ENCODE peak calls at places on chromosomes 7 and 10, in four cellular contexts. M is H9, N is IMR-90, H is H1. K is an unnamed sample.

GRCh38 chr7:103009466-103010219 is 65.0 kb downstream of the FBXL13 start:
- DNase-seq in N (no peak), H (no peak), M (no peak), K (no peak)

GRCh38 chr10:6769704-6770417 is 189.8 kb upstream of the PRKCQ start:
- DNase-seq in N (no peak), M (no peak), H (no peak), K (no peak)

GRCh38 chr10:125455855-125456254 is 227.1 kb downstream of the TEX36 start:
- DNase-seq in N (no peak), M (no peak), H (no peak), K (no peak)

GRCh38 chr7:43260980-43261878 is 148.8 kb downstream of the HECW1 start:
- DNase-seq in N (peak; percentile 84), H (peak; percentile 87), M (peak; percentile 79), K (peak; percentile 94)

GRCh38 chr10:60485025-60485424 is 95.3 kb upstream of the ANK3 start:
- DNase-seq in H (no peak), M (no peak), N (no peak), K (no peak)

GRCh38 chr10:21174670-21175495 is 277.8 kb upstream of the NEBL start:
- DNase-seq in N (no peak), H (no peak), M (peak; percentile 30), K (peak; percentile 76)

GRCh38 chr10:88115968-88116367 is 252.5 kb downstream of the PTEN start:
- DNase-seq in M (no peak), N (peak; percentile 88), H (no peak), K (no peak)

GRCh38 chr10:127314797-127315196 is 118.4 kb upstream of the INSYN2A start:
- DNase-seq in M (no peak), N (no peak), H (no peak), K (no peak)

GRCh38 chr7:47576031-47576908 is 5.6 kb downstream of the TNS3 start:
- DNase-seq in M (no peak), H (no peak), N (peak; percentile 68), K (peak; percentile 84)

GRCh38 chr7:85851571-85852193 is 664.8 kb upstream of the SEMA3D start:
- DNase-seq in H (no peak), N (peak; percentile 69), M (no peak), K (peak; percentile 41)

GRCh38 chr7:1990001-1990670 is 242.6 kb downstream of the MAD1L1 start:
- DNase-seq in M (no peak), H (no peak), N (no peak), K (no peak)

GRCh38 chr10:91617073-91617580 is 15.7 kb downstream of the PPP1R3C start:
- DNase-seq in N (peak; percentile 94), M (no peak), H (no peak), K (no peak)

GRCh38 chr10:14379556-14380330 is 49.0 kb upstream of the FRMD4A start:
- DNase-seq in H (no peak), M (no peak), N (no peak), K (no peak)

GRCh38 chr7:139702313-139702731 is 75.5 kb downstream of the HIPK2 start:
- DNase-seq in H (no peak), M (no peak), N (no peak), K (no peak)

GRCh38 chr7:128697301-128697905 is 25.3 kb downstream of the GARIN1A start:
- DNase-seq in M (peak; percentile 91), H (peak; percentile 97), N (peak; percentile 44), K (peak; percentile 83)

GRCh38 chr7:131630427-131630826 is 74.0 kb upstream of the PODXL start:
- DNase-seq in H (no peak), M (no peak), N (no peak), K (no peak)

GRCh38 chr7:131626643-131627042 is 70.2 kb upstream of the PODXL start:
- DNase-seq in H (no peak), M (no peak), N (no peak), K (no peak)

GRCh38 chr7:131627589-131628212 is 71.3 kb upstream of the PODXL start:
- DNase-seq in H (no peak), N (no peak), M (no peak), K (no peak)

GRCh38 chr7:131628634-131629033 is 72.2 kb upstream of the PODXL start:
- DNase-seq in N (no peak), H (no peak), M (no peak), K (no peak)

DNA sequence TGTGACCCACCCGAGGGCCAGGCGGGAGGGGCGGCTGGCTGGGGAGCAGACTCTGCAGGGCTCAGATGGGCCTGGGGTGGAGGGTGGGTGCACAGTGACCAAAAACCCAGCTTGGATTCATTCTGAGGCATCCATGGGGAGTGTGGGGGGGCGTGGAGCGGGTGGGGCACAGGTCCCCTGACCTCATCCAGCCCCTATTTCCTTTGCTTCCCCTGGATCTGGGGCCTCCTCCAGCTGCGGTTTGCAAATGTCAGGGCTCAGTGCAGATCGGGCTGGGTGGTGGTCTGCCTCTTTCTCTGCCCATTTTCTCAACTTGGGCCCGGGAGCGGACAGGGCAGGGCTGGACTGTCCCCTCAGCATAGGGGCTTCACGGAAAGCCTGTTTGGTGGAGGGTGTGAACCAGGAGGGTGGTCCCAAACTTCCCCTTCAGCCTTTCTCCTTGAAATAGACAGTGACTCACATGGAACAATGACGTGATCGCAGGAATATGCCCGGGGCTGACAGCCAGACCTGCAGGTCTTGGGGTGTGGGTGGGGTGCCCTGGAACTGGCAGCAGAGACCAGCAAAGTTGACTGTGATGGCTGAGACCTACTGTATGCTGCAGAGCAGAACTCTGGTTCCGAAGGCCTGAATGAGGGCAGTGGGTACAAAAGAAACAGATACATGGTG is 72.9 kb upstream of the PODXL start:
- DNase-seq in M (no peak), H (no peak), N (peak; percentile 66), K (no peak)
- H3K27ac ChIP-seq in M (no peak overlapping the region), H (no peak overlapping the region), N (no peak overlapping the region), K (no peak overlapping the region)

DNA sequence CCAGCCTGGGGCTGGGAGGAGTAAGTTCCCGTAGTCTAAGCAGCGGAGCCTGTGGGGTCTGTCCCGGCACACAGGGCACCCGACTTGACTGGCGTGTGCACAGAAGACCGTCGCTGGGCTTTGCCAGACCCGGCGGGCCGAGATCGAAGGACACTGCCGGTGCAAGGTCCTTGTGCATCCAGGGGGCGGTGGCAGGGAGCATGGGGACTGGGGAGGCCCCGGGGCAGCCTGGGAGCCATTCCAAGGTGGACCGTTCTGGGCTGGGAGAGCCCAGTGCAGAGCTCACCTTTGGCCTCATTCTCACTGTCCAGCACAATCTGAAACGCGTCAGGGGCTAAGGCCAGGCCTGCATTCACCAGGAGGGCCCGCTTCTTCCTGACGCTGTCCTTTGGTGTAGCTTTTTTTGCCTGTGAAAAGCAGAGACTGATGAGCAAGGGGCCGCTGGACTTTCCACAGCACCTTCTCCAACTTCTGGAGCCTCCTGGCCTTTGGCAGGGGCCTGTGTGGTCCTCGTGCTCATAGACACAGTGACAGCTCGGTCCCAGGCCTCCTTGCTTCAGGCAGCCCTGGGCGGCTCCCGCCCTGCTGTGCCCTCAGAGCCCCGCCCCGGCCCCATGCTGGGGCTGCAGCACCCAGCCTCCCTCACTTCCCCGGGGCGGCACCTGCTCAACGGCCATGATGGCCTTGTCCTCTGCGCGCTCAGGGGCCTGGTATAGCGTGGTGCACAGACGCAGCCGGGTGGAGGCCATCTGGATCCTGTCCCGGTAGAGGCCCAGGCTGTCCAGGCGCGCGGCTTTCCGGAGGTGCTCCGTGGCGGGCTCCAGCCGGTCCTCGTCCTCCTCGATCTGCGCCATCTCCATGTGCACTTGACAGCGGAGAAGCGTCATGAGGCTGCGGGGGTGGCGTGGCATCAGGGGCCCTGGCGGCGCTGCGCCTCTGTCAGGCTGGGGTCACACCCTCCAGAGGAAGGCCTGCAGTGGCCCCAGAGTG is 20.3 kb downstream of the CFAP46 start:
- DNase-seq in M (no peak), H (no peak), N (no peak), K (no peak)
- H2BK5ac ChIP-seq in M (no peak overlapping the region), H (no peak overlapping the region), N (no peak overlapping the region), K (no peak overlapping the region)

DNA sequence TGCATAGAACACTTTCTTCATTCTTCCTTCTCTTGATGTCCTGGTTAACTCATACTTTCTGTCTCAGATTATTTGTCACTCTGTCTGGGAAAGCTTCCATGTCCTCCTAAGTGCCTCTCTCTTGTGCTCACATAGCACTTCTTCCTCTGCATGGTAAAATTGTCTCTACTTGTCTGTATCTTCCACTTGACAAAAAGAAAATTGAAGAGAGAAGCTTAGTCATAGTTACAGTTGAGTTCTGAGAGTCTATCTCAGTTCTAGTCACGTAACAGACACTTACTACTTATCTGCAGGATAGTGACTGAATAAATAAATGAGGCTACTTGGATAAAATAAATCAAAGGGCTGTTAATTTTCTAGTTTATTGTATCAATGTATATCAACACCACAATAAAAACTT is 458.1 kb downstream of the HTR7 start:
- DNase-seq in H (no peak), M (no peak), N (no peak), K (no peak)
- H4K5ac ChIP-seq in H (no peak overlapping the region), M (no peak overlapping the region), N (no peak overlapping the region), K (no peak overlapping the region)

GRCh38 chr7:75739796-75740672 is 1.3 kb upstream of the HIP1 start:
- DNase-seq in M (no peak), N (peak; percentile 62), H (no peak), K (peak; percentile 81)

GRCh38 chr7:75737856-75738603 is 711 bp downstream of the HIP1 start:
- DNase-seq in M (peak; percentile 45), H (no peak), N (no peak), K (peak; percentile 29)

GRCh38 chr7:75738604-75738974 is at the start of gene HIP1:
- DNase-seq in H (no peak), M (no peak), N (no peak), K (no peak)

GRCh38 chr7:75740846-75741497 is 2.2 kb upstream of the HIP1 start:
- DNase-seq in H (peak; percentile 50), N (no peak), M (peak; percentile 51), K (peak; percentile 28)

GRCh38 chr7:75738975-75739795 is 444 bp upstream of the HIP1 start:
- DNase-seq in M (peak; percentile 100), N (peak; percentile 98), H (peak; percentile 98), K (peak; percentile 99)
- H3K27ac ChIP-seq in M (no peak overlapping the region), N (peak overlapping the region; percentile 30), H (no peak overlapping the region), K (no peak overlapping the region)

K was measured in mesendoderm.